ENCODE peak calls at places on chromosomes 7 and 10, in nine cellular contexts. M is OCI-LY7, N is PC-3, T is epithelial cell of esophagus, C is fibroblast of mammary gland, X is left ventricle myocardium inferior, J is thoracic aorta, Z is fibroblast of lung, U is A549. K is an unnamed sample.

GRCh38 chr7:155459133-155459866 is 1.4 kb downstream of the EN2 start:
- DNase-seq in M (no peak), N (no peak), T (no peak), C (no peak), X (no peak), J (no peak), Z (no peak), U (no peak), K (no peak)

GRCh38 chr7:134873253-134873652 is 93.8 kb downstream of the CALD1 start:
- DNase-seq in M (no peak), N (no peak), T (peak; percentile 48), C (peak; percentile 78), X (no peak), J (no peak), Z (no peak), U (no peak), K (no peak)

GRCh38 chr10:127190427-127190826 is 6.0 kb downstream of the INSYN2A start:
- DNase-seq in M (no peak), N (no peak), T (no peak), C (no peak), X (no peak), J (no peak), Z (no peak), U (no peak), K (no peak)

GRCh38 chr7:49187543-49188268 is 263.4 kb downstream of the CDC14C start:
- DNase-seq in M (peak; percentile 62), N (peak; percentile 28), T (peak; percentile 10), C (no peak), X (no peak), J (no peak), Z (no peak), U (peak; percentile 8), K (no peak)

GRCh38 chr7:20302866-20303265 is 27.8 kb upstream of the ITGB8 start:
- DNase-seq in M (no peak), N (no peak), T (no peak), C (no peak), X (no peak), J (no peak), Z (no peak), U (no peak), K (no peak)

GRCh38 chr10:79191951-79192676 is 123.3 kb downstream of the ZMIZ1 start:
- DNase-seq in M (no peak), N (no peak), T (no peak), C (no peak), X (no peak), J (no peak), Z (no peak), U (no peak), K (no peak)

GRCh38 chr10:22606164-22606614 is 108.2 kb downstream of the PIP4K2A start:
- DNase-seq in M (peak; percentile 86), N (peak; percentile 62), T (no peak), C (peak; percentile 78), X (no peak), J (no peak), Z (peak; percentile 46), U (no peak), K (peak; percentile 63)

GRCh38 chr7:80851896-80852476 is 66.9 kb downstream of the SEMA3C start:
- DNase-seq in M (no peak), N (peak; percentile 68), T (peak; percentile 86), C (peak; percentile 64), X (no peak), J (no peak), Z (peak; percentile 78), U (peak; percentile 72), K (no peak)

GRCh38 chr10:88537337-88537736 is 45.8 kb downstream of the RNLS start:
- DNase-seq in M (no peak), N (no peak), T (no peak), C (no peak), X (no peak), J (no peak), Z (no peak), U (no peak), K (no peak)

GRCh38 chr10:101778781-101779543 is 3.0 kb upstream of the FGF8 start:
- DNase-seq in M (peak; percentile 62), N (no peak), T (peak; percentile 54), C (peak; percentile 30), X (no peak), J (no peak), Z (peak; percentile 39), U (no peak), K (peak; percentile 43)

GRCh38 chr7:73721237-73721848 is 1.9 kb upstream of the STX1A start:
- DNase-seq in M (no peak), N (peak; percentile 76), T (no peak), C (no peak), X (peak; percentile 73), J (no peak), Z (no peak), U (peak; percentile 59), K (no peak)

GRCh38 chr7:6271694-6272371 is 591 bp downstream of the CYTH3 start:
- DNase-seq in M (peak; percentile 36), N (no peak), T (no peak), C (no peak), X (peak; percentile 29), J (no peak), Z (no peak), U (no peak), K (peak; percentile 22)

GRCh38 chr7:73519867-73520672 is 2.0 kb downstream of the BAZ1B start:
- DNase-seq in M (peak; percentile 23), N (no peak), T (no peak), C (peak; percentile 8), X (no peak), J (no peak), Z (peak; percentile 11), U (peak; percentile 23), K (peak; percentile 58)

GRCh38 chr7:146090023-146090645 is 26.5 kb upstream of the CNTNAP2 start:
- DNase-seq in M (peak; percentile 83), N (peak; percentile 67), T (peak; percentile 63), C (peak; percentile 30), X (no peak), J (no peak), Z (peak; percentile 1), U (peak; percentile 48), K (peak; percentile 6)

GRCh38 chr10:102918817-102919236 is 733 bp downstream of the CNNM2 start:
- DNase-seq in M (peak; percentile 48), N (no peak), T (peak; percentile 14), C (no peak), X (no peak), J (no peak), Z (no peak), U (peak; percentile 15), K (peak; percentile 54)
- TF ChIP-seq CTCF in M (peak; percentile 36), N (no peak), T (no peak), C (no peak), X (no peak), J (no peak), Z (no peak), U (no peak), K (no peak)

DNA sequence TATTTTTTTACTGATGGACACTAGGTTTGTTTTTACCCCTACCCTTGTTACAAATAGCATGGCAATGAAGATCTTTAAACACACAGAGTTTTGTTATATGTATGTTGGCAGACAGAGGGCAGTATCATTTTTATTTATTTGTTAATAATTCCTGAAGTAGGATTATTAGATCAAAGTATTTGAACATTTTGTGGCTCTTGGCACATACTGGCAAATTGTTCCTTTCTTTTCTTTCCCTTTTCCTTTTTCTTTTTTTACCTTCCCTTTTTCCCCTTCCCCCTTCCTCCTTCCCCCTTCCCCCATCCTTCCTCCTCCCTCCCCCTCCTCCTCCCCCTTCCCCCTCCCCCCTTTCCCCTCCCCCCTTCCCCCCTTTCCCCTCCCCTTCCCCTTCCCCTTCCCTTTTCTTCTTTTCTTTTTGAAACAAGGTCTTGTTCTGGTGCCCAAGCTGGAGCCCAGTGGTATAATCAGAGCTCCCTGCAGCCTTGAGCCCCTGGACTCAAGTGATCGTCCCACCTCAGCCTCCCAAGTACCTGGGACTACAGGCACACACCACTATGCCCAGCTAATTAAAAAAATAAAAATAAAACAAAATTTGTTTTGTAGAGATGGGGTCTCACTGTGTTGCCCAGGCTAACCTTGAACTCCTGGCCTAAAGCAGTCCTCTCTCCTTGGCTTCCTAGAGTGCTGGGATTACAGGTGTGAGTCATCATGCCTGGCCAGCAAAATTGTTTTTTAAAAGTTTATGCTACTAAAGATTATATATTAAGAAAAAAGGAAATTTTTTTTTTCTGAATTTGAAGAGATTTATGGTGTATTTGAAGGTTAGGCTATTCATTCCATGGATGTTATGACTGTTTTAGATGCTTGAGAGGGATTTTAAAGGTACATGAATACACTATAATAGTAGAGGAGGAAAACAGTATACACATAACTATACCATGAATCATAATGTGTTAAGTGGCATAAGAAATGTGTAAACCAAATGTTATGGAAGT is 39.3 kb downstream of the SEPTIN7 start:
- DNase-seq in M (no peak), N (peak; percentile 48), T (peak; percentile 42), C (peak; percentile 46), X (no peak), J (no peak), Z (peak; percentile 70), U (peak; percentile 9), K (no peak)
- TF ChIP-seq CTCF in M (peak; percentile 37), N (peak; percentile 21), T (no peak), C (no peak), X (no peak), J (no peak), Z (no peak), U (no peak), K (no peak)

GRCh38 chr7:138867744-138868143 is 69.7 kb upstream of the ATP6V0A4 start:
- DNase-seq in M (no peak), N (no peak), T (no peak), C (no peak), X (no peak), J (no peak), Z (no peak), U (no peak), K (no peak)

GRCh38 chr7:138863931-138864330 is 65.9 kb upstream of the ATP6V0A4 start:
- DNase-seq in M (no peak), N (no peak), T (no peak), C (no peak), X (no peak), J (no peak), Z (no peak), U (no peak), K (no peak)

GRCh38 chr7:138864667-138865066 is 66.7 kb upstream of the ATP6V0A4 start:
- DNase-seq in M (no peak), N (peak; percentile 94), T (peak; percentile 95), C (peak; percentile 92), X (no peak), J (no peak), Z (peak; percentile 85), U (peak; percentile 71), K (no peak)

GRCh38 chr7:138866353-138866752 is 68.4 kb upstream of the ATP6V0A4 start:
- DNase-seq in M (no peak), N (no peak), T (no peak), C (no peak), X (no peak), J (no peak), Z (no peak), U (no peak), K (no peak)

GRCh38 chr7:138865843-138866242 is 67.8 kb upstream of the ATP6V0A4 start:
- DNase-seq in M (peak; percentile 25), N (peak; percentile 33), T (peak; percentile 34), C (no peak), X (no peak), J (no peak), Z (no peak), U (no peak), K (peak; percentile 55)
- TF ChIP-seq CTCF in M (peak; percentile 73), N (peak; percentile 73), T (peak; percentile 54), C (peak; percentile 29), X (no peak), J (no peak), Z (peak; percentile 17), U (peak; percentile 58), K (peak; percentile 58)

DNA sequence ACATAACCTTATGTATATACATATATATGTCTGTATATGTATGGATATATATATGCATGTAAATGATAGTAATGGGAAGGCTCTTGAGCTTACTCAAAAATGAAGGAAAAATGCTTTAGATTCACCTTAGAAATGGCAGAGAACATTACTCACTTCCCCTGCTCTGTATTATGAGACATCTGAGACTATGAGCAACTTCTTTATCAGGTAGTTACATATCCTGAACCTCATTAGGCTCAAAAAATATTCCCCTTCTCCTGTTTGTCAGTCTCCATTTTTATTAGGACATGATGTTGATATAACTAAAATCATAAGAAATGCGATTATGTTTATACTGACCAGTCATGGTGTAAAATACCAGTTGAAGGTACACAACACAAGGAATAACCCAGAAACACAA is 800.1 kb upstream of the ZWINT start:
- DNase-seq in M (no peak), N (peak; percentile 65), T (no peak), C (no peak), X (no peak), J (no peak), Z (no peak), U (no peak), K (no peak)
- TF ChIP-seq CTCF in M (no peak), N (no peak), T (no peak), C (no peak), X (no peak), J (no peak), Z (no peak), U (no peak), K (no peak)

K was measured in activated CD8-positive, alpha-beta T cell treated with anti-CD3 and anti-CD28 coated beads for 36 hours.